ENCODE peak calls at places on chromosomes 12 and 14, in nine cellular contexts. W is LoVo; J is HFF-Myc; R is Right ventricle myocardium inferior; T is HAP-1; F is naive thymus-derived CD4-positive, alpha-beta T cell; E is T-helper 2 cell; P is aorta; B is Caco-2. U is an unnamed sample.

GRCh38 chr14:91264151-91265150 is 19.9 kb upstream of the GPR68 start:
- DNase-seq in W (no peak), J (no peak), F (no peak), B (no peak), E (no peak), R (no peak), P (no peak), T (no peak), U (no peak)

GRCh38 chr14:101628471-101628966 is 67.2 kb downstream of the DIO3 start:
- DNase-seq in T (peak), E (peak), R (peak), P (peak), F (peak), B (peak), W (peak), J (peak), U (peak)

GRCh38 chr14:69625299-69626131 is 14.1 kb downstream of the SUSD6 start:
- DNase-seq in R (peak), B (no peak), F (peak), J (no peak), P (peak), E (peak), T (no peak), W (no peak), U (no peak)

GRCh38 chr14:104187931-104188726 is 49.7 kb downstream of the KIF26A start:
- DNase-seq in E (no peak), B (no peak), J (no peak), R (no peak), P (no peak), F (no peak), T (no peak), W (no peak), U (no peak)

GRCh38 chr12:6691473-6691872 is 2.3 kb upstream of the ZNF384 start:
- DNase-seq in T (no peak), J (no peak), R (no peak), F (no peak), E (no peak), B (no peak), P (no peak), W (no peak), U (no peak)

GRCh38 chr12:118525216-118525615 is 148.9 kb downstream of the SUDS3 start:
- DNase-seq in F (no peak), E (no peak), J (no peak), T (no peak), R (no peak), P (no peak), B (no peak), W (no peak), U (no peak)

GRCh38 chr14:99990268-99991170 is 74.7 kb upstream of the EVL start:
- DNase-seq in T (no peak), R (no peak), W (no peak), B (no peak), P (no peak), E (no peak), F (no peak), J (no peak), U (no peak)

GRCh38 chr12:129549656-129550055 is 354.2 kb downstream of the TMEM132D start:
- DNase-seq in E (no peak), W (no peak), B (no peak), R (no peak), F (no peak), J (no peak), P (no peak), T (no peak), U (no peak)

GRCh38 chr14:92500491-92500941 is 13.1 kb upstream of the RIN3 start:
- DNase-seq in P (no peak), W (no peak), F (no peak), J (no peak), T (no peak), R (no peak), B (no peak), E (no peak), U (no peak)

GRCh38 chr12:11941601-11942360 is 129.0 kb upstream of the BCL2L14 start:
- DNase-seq in W (peak), P (no peak), E (no peak), T (no peak), R (no peak), J (no peak), F (no peak), B (no peak), U (no peak)

GRCh38 chr14:92360666-92361370 is 37.9 kb downstream of the SLC24A4 start:
- DNase-seq in F (no peak), E (no peak), B (no peak), P (no peak), T (no peak), W (no peak), R (no peak), J (no peak), U (no peak)

GRCh38 chr12:11689591-11690158 is 40.2 kb downstream of the ETV6 start:
- DNase-seq in P (no peak), W (no peak), F (no peak), T (peak), J (no peak), B (no peak), R (no peak), E (no peak), U (no peak)

GRCh38 chr12:2959194-2959507 is at the start of gene TEAD4:
- DNase-seq in T (peak), R (no peak), E (no peak), J (no peak), W (peak), B (peak), F (no peak), P (peak), U (peak)

GRCh38 chr14:63266106-63266505 is 52.6 kb downstream of the GPHB5 start:
- DNase-seq in E (no peak), T (no peak), J (no peak), B (no peak), W (no peak), F (no peak), P (no peak), R (no peak), U (no peak)

GRCh38 chr12:28172434-28173030 is 17.7 kb upstream of the CCDC91 start:
- DNase-seq in B (no peak), W (peak), P (no peak), R (no peak), E (no peak), T (peak), J (peak), F (no peak), U (peak)

GRCh38 chr12:96249196-96250118 is 55.3 kb downstream of the ELK3 start:
- DNase-seq in R (no peak), J (no peak), T (no peak), B (no peak), P (no peak), W (no peak), F (no peak), E (no peak), U (no peak)

GRCh38 chr12:125586441-125586840 is 521.2 kb downstream of the AACS start:
- DNase-seq in R (no peak), B (no peak), J (no peak), P (no peak), T (no peak), W (no peak), E (no peak), F (no peak), U (no peak)

GRCh38 chr12:12715459-12716150 is 1.6 kb upstream of the CDKN1B start:
- DNase-seq in W (peak), B (no peak), F (no peak), T (peak), J (no peak), P (no peak), R (no peak), E (peak), U (no peak)

GRCh38 chr12:25684070-25684469 is 131.0 kb upstream of the LMNTD1 start:
- DNase-seq in B (no peak), W (no peak), E (no peak), P (no peak), J (no peak), T (no peak), R (no peak), F (no peak), U (no peak)

GRCh38 chr12:93979189-93979588 is 169.2 kb upstream of the PLXNC1 start:
- DNase-seq in R (no peak), B (no peak), J (no peak), F (no peak), P (no peak), E (peak), T (no peak), W (peak), U (no peak)

GRCh38 chr14:23160924-23161522 is 22.4 kb downstream of the SLC7A8 start:
- DNase-seq in E (no peak), B (no peak), R (peak), P (no peak), F (no peak), W (no peak), T (peak), J (no peak), U (no peak)

GRCh38 chr14:68683326-68683725 is 109.5 kb downstream of the ZFP36L1 start:
- DNase-seq in E (no peak), J (no peak), T (no peak), R (no peak), B (no peak), F (no peak), P (no peak), W (no peak), U (no peak)

GRCh38 chr14:36279306-36280244 is 40.9 kb downstream of the MBIP start:
- DNase-seq in F (no peak), W (no peak), B (no peak), E (no peak), P (no peak), R (no peak), T (peak), J (no peak), U (peak)

GRCh38 chr12:115507951-115508722 is 769.4 kb downstream of the MED13L start:
- DNase-seq in T (peak), R (no peak), W (no peak), P (no peak), E (no peak), B (no peak), J (no peak), F (no peak), U (peak)

GRCh38 chr14:90381999-90382451 is 14.8 kb upstream of the CALM1 start:
- DNase-seq in P (no peak), R (peak), T (no peak), B (peak), W (peak), E (no peak), J (no peak), F (peak), U (no peak)

GRCh38 chr14:68922201-68922613 is 56.9 kb downstream of the ACTN1 start:
- DNase-seq in R (peak), E (no peak), P (no peak), W (no peak), T (no peak), B (no peak), F (no peak), J (peak), U (no peak)

GRCh38 chr14:21184252-21184651 is 28.4 kb upstream of the OR5AU1 start:
- DNase-seq in J (no peak), R (no peak), W (no peak), F (no peak), T (no peak), B (no peak), P (no peak), E (no peak), U (no peak)